ENCODE peak calls at places on chromosomes 2 and 18, in five cellular contexts. D, B, N, Q and Z are unnamed samples.

GRCh38 chr2:105325389-105325963 is 4.1 kb downstream of the TGFBRAP1 start:
- DNase-seq in D (no peak), B (no peak), N (no peak), Q (no peak), Z (no peak)

GRCh38 chr2:42693013-42693575 is 70.8 kb downstream of the OXER1 start:
- DNase-seq in D (no peak), B (no peak), N (no peak), Q (no peak), Z (no peak)

GRCh38 chr18:76619342-76620315 is 124.6 kb upstream of the ZNF516 start:
- DNase-seq in D (peak; percentile 86), B (no peak), N (no peak), Q (peak; percentile 27), Z (no peak)

GRCh38 chr2:70380621-70381020 is 78.8 kb upstream of the FAM136A start:
- DNase-seq in D (no peak), B (no peak), N (no peak), Q (no peak), Z (no peak)

GRCh38 chr2:2243666-2244065 is 87.4 kb downstream of the MYT1L start:
- DNase-seq in D (no peak), B (no peak), N (no peak), Q (no peak), Z (no peak)

GRCh38 chr18:3061581-3062416 is 48.9 kb upstream of the LPIN2 start:
- DNase-seq in D (no peak), B (no peak), N (peak; percentile 44), Q (no peak), Z (no peak)

GRCh38 chr2:154974041-154974440 is 275.5 kb downstream of the KCNJ3 start:
- DNase-seq in D (no peak), B (no peak), N (no peak), Q (no peak), Z (no peak)

GRCh38 chr2:185044323-185044874 is 446.1 kb downstream of the ZNF804A start:
- DNase-seq in D (no peak), B (no peak), N (no peak), Q (no peak), Z (no peak)

GRCh38 chr2:227566012-227566411 is 32.7 kb upstream of the SCYGR2 start:
- DNase-seq in D (no peak), B (no peak), N (no peak), Q (no peak), Z (no peak)

GRCh38 chr18:12398625-12399024 is 9.1 kb upstream of the PRELID3A start:
- DNase-seq in D (no peak), B (no peak), N (no peak), Q (no peak), Z (no peak)

GRCh38 chr18:23259701-23260661 is 124.7 kb downstream of the CABLES1 start:
- DNase-seq in D (peak; percentile 87), B (peak; percentile 44), N (peak; percentile 28), Q (peak; percentile 68), Z (no peak)

GRCh38 chr18:53219853-53220252 is 879.9 kb downstream of the DCC start:
- DNase-seq in D (no peak), B (no peak), N (no peak), Q (no peak), Z (no peak)

GRCh38 chr18:48863432-48864065 is 87.2 kb downstream of the SMAD7 start:
- DNase-seq in D (no peak), B (no peak), N (no peak), Q (no peak), Z (no peak)
- H3K4me3 ChIP-seq in D (no peak overlapping the region), B (no peak overlapping the region), N (no peak overlapping the region), Q (no peak overlapping the region), Z (no peak overlapping the region)

DNA sequence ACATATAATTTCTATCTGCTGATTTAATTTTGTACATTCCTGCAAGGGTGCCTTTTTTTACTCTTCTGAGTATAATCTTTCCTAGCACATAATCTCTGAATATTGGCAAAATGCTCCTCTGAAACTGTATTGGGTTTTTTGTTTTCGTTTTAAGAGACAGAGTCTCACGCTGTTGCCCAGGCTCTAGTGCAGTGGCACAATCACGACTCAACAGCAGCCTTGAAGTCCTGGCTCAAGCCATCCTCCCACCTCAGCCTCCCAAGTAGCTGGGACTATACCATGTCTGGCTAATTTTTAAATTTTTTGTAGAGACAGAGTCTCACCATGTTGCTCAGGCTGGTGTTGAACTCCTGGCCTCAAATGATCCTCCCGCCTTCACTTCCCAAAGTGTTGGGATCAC is 104.9 kb downstream of the SPTBN1 start:
- DNase-seq in D (no peak), B (no peak), N (no peak), Q (no peak), Z (no peak)
- H3K4me3 ChIP-seq in D (peak overlapping the region; percentile 58), B (peak overlapping the region; percentile 69), N (peak overlapping the region; percentile 94), Q (peak overlapping the region; percentile 63), Z (peak overlapping the region; percentile 59)

DNA sequence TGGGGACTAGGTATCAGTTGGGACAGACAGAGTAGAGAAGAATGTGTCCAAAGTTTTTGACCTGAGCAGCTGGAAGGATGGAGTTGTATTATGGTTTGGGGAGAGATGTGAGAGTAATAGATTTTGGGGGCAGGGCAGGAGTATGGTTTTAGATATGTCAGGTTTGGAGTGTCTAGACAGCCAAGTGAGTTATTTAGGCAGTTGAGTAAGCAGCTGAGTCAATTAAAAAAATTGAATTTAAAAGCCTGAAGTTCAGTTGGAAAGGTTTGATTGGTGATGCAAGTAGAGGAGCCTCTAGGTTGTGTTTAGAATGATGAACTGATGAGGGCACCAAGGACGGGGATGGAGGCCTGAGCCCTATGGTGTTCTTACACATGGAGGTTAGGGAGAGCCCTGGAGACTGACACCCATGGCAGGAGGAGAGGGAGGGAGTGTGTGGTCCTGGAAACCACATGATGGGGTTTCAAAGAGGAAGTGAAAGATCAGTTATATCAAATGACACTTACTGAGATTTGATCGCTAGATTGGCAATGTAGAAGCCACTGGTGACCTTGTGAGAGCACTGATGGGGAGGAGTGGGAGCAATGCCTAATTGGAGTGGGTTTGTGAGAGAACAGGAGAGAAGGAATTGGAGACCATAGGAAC is 10.2 kb downstream of the ITGA6 start:
- DNase-seq in D (no peak), B (peak; percentile 31), N (no peak), Q (no peak), Z (no peak)
- H3K4me3 ChIP-seq in D (no peak overlapping the region), B (no peak overlapping the region), N (peak overlapping the region; percentile 34), Q (no peak overlapping the region), Z (no peak overlapping the region)

DNA sequence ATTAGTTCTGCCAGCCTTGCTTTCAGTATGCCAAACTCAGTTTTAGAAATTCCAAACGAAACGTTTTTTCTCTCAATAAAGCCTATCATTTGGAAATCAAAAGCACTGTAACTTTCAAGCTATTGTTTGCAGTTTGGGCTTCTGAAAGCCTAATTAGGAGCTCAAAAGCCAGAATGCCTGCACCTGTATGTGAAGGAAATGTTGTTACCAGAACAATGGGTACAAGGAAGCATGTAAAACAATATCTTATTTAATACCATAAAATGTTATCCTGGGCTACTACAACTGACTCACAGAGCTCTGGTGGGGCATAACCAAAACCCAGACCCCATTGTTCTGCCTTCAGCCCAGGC is 12.6 kb upstream of the GULP1 start:
- DNase-seq in D (no peak), B (no peak), N (no peak), Q (no peak), Z (no peak)
- H3K4me3 ChIP-seq in D (no peak overlapping the region), B (no peak overlapping the region), N (no peak overlapping the region), Q (no peak overlapping the region), Z (no peak overlapping the region)

GRCh38 chr2:83475371-83475770 is 983.7 kb downstream of the SUCLG1 start:
- DNase-seq in D (no peak), B (no peak), N (no peak), Q (no peak), Z (no peak)

GRCh38 chr2:83478037-83478436 is 981.0 kb downstream of the SUCLG1 start:
- DNase-seq in D (no peak), B (no peak), N (no peak), Q (no peak), Z (no peak)
- H3K4me3 ChIP-seq in D (no peak overlapping the region), B (no peak overlapping the region), N (no peak overlapping the region), Q (no peak overlapping the region), Z (no peak overlapping the region)

GRCh38 chr2:108587621-108588020 is 53.4 kb downstream of the LIMS1 start:
- DNase-seq in D (peak; percentile 76), B (no peak), N (no peak), Q (no peak), Z (no peak)
- H3K4me3 ChIP-seq in D (no peak overlapping the region), B (no peak overlapping the region), N (no peak overlapping the region), Q (no peak overlapping the region), Z (no peak overlapping the region)